ENCODE peak calls at places on chromosomes 6 and 20, in six cellular contexts. N, P, Q, R, T and V are unnamed samples.

GRCh38 chr20:63687419-63688233 is 8.8 kb upstream of the TNFRSF6B start:
- DNase-seq in Q (no peak), N (no peak), T (no peak), R (no peak), P (no peak), V (no peak)

GRCh38 chr20:54643761-54644160 is 168.4 kb downstream of the DOK5 start:
- DNase-seq in T (peak), P (no peak), R (peak), N (no peak), Q (peak), V (no peak)

GRCh38 chr6:77837034-77837784 is 184.4 kb downstream of the MEI4 start:
- DNase-seq in T (no peak), N (no peak), P (no peak), R (no peak), Q (no peak), V (no peak)

GRCh38 chr20:41969656-41970055 is 351.5 kb upstream of the CHD6 start:
- DNase-seq in N (no peak), Q (no peak), R (no peak), P (no peak), T (no peak), V (no peak)

GRCh38 chr20:25226433-25227316 is 21.2 kb upstream of the PYGB start:
- DNase-seq in P (peak), T (peak), R (no peak), N (no peak), Q (no peak), V (no peak)

GRCh38 chr6:20404641-20405032 is 3.0 kb downstream of the E2F3 start:
- DNase-seq in R (peak), Q (peak), P (peak), T (peak), N (peak), V (no peak)

GRCh38 chr6:170152111-170152926 is 138.6 kb downstream of the DLL1 start:
- DNase-seq in N (peak), T (no peak), Q (no peak), P (peak), R (peak), V (no peak)

GRCh38 chr20:36199293-36200257 is 36.7 kb upstream of the AAR2 start:
- DNase-seq in N (peak), P (peak), R (peak), T (peak), Q (peak), V (no peak)

GRCh38 chr6:90790058-90790457 is 203.2 kb upstream of the MAP3K7 start:
- DNase-seq in R (no peak), N (no peak), Q (no peak), T (peak), P (no peak), V (no peak)

GRCh38 chr6:157460182-157460999 is 79.4 kb downstream of the ZDHHC14 start:
- DNase-seq in N (no peak), R (peak), P (no peak), T (peak), Q (peak), V (no peak)

GRCh38 chr6:89843070-89843469 is 13.4 kb downstream of the CASP8AP2 start:
- DNase-seq in T (no peak), N (no peak), R (peak), P (no peak), Q (peak), V (no peak)

GRCh38 chr20:37381621-37382538 is 35.9 kb downstream of the SRC start:
- DNase-seq in P (no peak), R (no peak), T (no peak), Q (no peak), N (no peak), V (no peak)

GRCh38 chr6:142112451-142113061 is 20.2 kb upstream of the GJE1 start:
- DNase-seq in R (peak), N (peak), P (peak), Q (peak), T (peak), V (peak)

GRCh38 chr6:139882977-139883728 is 508.7 kb upstream of the CITED2 start:
- DNase-seq in N (no peak), Q (peak), R (peak), T (no peak), P (no peak), V (peak)

GRCh38 chr6:106051241-106051640 is 34.9 kb upstream of the PRDM1 start:
- DNase-seq in N (no peak), Q (no peak), R (no peak), T (no peak), P (no peak), V (no peak)

GRCh38 chr20:49787371-49788357 is 25.0 kb upstream of the SLC9A8 start:
- DNase-seq in R (no peak), P (no peak), T (no peak), Q (no peak), N (no peak), V (no peak)
- H3K4me3 ChIP-seq in R (no peak), P (no peak), T (no peak), Q (no peak), N (no peak), V (no peak)

DNA sequence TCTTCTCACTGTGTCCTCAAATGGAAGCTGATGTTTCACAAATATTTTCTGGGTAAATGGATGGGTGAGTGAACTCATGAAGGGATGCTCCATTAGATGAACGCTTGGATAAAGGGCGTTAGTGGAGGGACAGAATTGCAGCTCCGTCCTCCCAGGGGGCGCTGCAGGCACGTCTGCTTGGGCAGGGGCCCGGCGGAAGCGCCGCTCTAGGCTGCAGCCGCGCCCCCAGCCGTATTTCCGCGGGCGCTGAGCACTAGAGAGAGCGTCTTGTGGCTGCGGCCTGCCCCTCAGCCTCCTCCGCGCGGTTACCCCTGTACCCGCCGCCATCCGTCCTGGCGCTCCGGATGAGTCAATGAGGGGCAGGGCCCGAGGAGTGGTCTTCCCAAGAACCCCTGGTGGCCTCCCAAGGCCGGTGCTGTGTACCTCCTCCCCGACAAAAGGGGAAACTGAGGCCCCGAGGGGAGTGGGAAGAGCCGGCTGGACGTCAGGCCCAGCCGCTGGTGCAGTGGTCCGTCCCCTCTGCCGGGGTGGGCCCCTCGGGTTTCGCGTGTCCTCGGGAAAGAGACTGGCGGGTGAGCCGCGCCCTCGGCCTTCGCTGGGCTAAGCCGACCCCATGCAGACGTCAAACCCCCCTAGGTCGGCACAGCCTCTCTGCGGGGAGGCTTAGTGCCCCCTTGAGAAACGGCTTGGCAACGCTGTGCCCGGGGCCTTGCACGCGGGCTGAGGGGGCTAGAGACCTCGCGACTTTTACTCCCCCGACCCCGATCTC is 11.5 kb upstream of the SNHG17 start:
- DNase-seq in Q (peak), T (peak), N (peak), R (peak), P (peak), V (peak)
- TF ChIP-seq CTCF in Q (peak), T (peak), N (peak), R (peak), P (peak), V (peak)

GRCh38 chr6:100309174-100309573 is 155.5 kb downstream of the SIM1 start:
- DNase-seq in R (no peak), T (no peak), N (no peak), P (no peak), Q (no peak), V (no peak)
- H3K4me3 ChIP-seq in R (no peak), T (no peak), N (no peak), P (no peak), Q (no peak), V (no peak)

GRCh38 chr6:5141046-5141445 is 55.9 kb downstream of the PPP1R3G start:
- DNase-seq in R (no peak), N (no peak), T (no peak), P (no peak), Q (no peak), V (no peak)
- TF ChIP-seq CTCF in R (no peak), N (no peak), T (no peak), P (no peak), Q (no peak), V (no peak)

GRCh38 chr6:35031611-35032529 is 109.3 kb downstream of the TCP11 start:
- DNase-seq in T (no peak), P (no peak), R (no peak), N (no peak), Q (no peak), V (no peak)
- H3K4me3 ChIP-seq in T (no peak), P (no peak), R (no peak), N (no peak), Q (no peak), V (no peak)

GRCh38 chr20:59807909-59808728 is 125.3 kb downstream of the SYCP2 start:
- DNase-seq in T (no peak), R (no peak), N (peak), Q (no peak), P (no peak), V (no peak)
- TF ChIP-seq CTCF in T (no peak), R (no peak), N (no peak), Q (no peak), P (no peak), V (no peak)

GRCh38 chr6:27678449-27678848 is 205.5 kb upstream of the ZNF184 start:
- DNase-seq in N (no peak), T (no peak), Q (no peak), R (no peak), P (no peak), V (no peak)

GRCh38 chr6:27679308-27679967 is 206.5 kb upstream of the ZNF184 start:
- DNase-seq in P (no peak), Q (no peak), N (no peak), T (no peak), R (no peak), V (no peak)

GRCh38 chr6:27684264-27685211 is 211.6 kb upstream of the ZNF184 start:
- DNase-seq in T (peak), Q (peak), N (peak), P (no peak), R (peak), V (peak)

GRCh38 chr6:27685278-27685677 is 212.4 kb upstream of the ZNF184 start:
- DNase-seq in P (no peak), Q (no peak), N (no peak), R (no peak), T (no peak), V (no peak)

DNA sequence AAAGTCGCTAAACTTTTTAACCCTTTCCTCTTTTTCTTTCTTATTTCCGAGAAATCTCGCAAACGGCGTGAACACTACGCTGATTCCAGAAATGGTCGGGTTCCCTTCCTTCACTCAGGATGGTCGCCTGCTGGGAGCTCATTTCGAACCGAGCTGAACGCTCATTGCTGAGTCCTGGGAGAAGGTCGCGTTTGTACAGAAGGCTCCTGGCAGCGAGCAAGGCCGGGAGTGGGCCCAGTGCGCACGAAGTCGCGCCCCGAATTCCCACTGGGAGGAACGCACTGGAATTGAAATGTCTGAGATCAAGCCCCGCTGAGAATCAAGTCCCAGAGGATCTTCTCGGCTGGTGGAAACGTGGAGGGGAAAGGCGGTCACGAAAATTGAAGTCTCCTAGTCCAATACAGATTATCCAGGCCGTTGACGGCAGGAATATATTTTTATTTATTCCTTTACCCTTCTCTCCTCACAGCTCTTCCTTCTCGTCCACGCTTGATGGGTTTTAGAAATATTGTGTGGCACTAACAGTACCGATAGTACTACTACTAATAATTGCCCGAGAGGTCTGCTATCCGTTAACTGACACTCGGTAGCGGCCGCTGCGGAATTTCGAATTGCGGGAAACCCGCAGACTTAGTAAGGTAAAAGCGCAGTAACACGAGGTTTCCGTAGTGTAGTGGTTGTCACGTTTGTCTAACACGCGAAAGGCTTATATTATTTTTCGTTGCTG is 207.2 kb upstream of the ZNF184 start:
- DNase-seq in P (no peak), Q (no peak), N (no peak), T (no peak), R (no peak), V (no peak)
- H3K4me3 ChIP-seq in P (no peak), Q (no peak), N (no peak), T (no peak), R (peak), V (peak)

GRCh38 chr6:124792386-124792785 is 169.9 kb upstream of the RNF217 start:
- DNase-seq in T (no peak), Q (no peak), N (no peak), P (no peak), R (no peak), V (no peak)

GRCh38 chr6:124799638-124800037 is 162.6 kb upstream of the RNF217 start:
- DNase-seq in Q (no peak), T (no peak), P (no peak), N (no peak), R (no peak), V (no peak)

GRCh38 chr6:124793406-124793805 is 168.8 kb upstream of the RNF217 start:
- DNase-seq in P (no peak), Q (no peak), T (no peak), R (no peak), N (no peak), V (no peak)

GRCh38 chr6:124798942-124799496 is 163.2 kb upstream of the RNF217 start:
- DNase-seq in Q (peak), P (no peak), T (no peak), N (no peak), R (no peak), V (no peak)

DNA sequence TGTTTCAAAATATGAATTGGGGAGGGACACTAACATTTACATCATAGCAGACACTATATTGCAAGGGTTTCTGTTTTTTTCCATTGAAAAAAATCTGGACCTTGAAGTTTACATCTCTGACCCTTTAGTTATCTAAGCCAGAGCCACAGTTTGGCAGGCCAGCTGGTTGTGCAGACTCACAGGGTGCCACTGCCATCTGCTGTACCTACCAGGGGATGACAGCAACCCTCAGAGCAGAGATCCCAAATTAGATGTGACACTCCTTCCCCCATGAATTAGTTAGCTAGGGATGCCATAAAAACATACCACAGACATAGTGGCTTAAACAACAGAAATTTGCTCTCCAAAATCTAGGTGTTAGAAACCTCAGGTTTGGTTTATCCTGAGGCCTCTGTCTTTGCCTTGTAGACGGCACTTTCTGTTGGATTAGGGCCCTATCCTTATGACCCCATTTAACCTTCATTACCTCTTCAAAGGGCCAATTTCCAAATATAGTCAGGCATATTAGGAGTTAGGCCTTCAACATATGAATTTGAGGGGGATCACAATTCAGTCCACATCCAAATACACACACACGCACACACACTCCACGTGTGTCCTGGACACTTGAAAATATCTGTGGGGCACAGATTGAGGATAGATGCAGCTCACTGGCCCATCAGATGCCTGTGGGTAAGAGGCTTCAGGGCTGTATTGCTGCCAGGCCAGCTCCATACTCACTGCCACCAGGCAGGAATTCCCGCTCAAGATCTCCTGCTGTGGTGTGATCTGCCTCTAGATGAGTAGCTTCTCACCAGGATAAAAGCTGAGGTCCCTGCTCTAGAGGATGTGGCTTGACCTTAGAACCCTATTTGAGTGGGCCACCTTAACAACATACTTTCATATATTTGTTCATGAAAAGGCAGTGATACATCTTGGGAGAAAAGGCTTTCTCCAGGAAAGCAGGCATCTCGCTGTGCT is 166.1 kb upstream of the RNF217 start:
- DNase-seq in R (no peak), T (no peak), P (peak), N (no peak), Q (peak), V (no peak)
- TF ChIP-seq CTCF in R (peak), T (peak), P (peak), N (no peak), Q (peak), V (peak)